ENCODE peak calls at places on chromosome 14, in eight cellular contexts. One of them, this sample, is unnamed.

GRCh38 chr14:86794689-86795088 is 1198.3 kb downstream of the GALC start:
- DNase-seq in sigmoid colon: no peak
- DNase-seq in tibial nerve: no peak
- DNase-seq in HCT116: no peak
- DNase-seq in ovary: no peak
- DNase-seq in heart left ventricle: no peak
- DNase-seq in lower leg skin: no peak
- DNase-seq in K562: no peak
- DNase-seq in this sample: no peak

GRCh38 chr14:32382704-32383103 is 53.6 kb downstream of the AKAP6 start:
- DNase-seq in sigmoid colon: no peak
- DNase-seq in K562: no peak
- DNase-seq in HCT116: no peak
- DNase-seq in ovary: no peak
- DNase-seq in lower leg skin: no peak
- DNase-seq in heart left ventricle: peak; percentile 20
- DNase-seq in tibial nerve: no peak
- DNase-seq in this sample: no peak

GRCh38 chr14:51834218-51834617 is 26.2 kb upstream of the GNG2 start:
- DNase-seq in heart left ventricle: no peak
- DNase-seq in sigmoid colon: no peak
- DNase-seq in HCT116: no peak
- DNase-seq in K562: no peak
- DNase-seq in lower leg skin: no peak
- DNase-seq in ovary: no peak
- DNase-seq in tibial nerve: no peak
- DNase-seq in this sample: no peak

GRCh38 chr14:104428333-104428851 is 151.2 kb upstream of the C14orf180 start:
- DNase-seq in ovary: no peak
- DNase-seq in sigmoid colon: no peak
- DNase-seq in heart left ventricle: no peak
- DNase-seq in K562: no peak
- DNase-seq in tibial nerve: no peak
- DNase-seq in lower leg skin: no peak
- DNase-seq in HCT116: no peak
- DNase-seq in this sample: no peak

GRCh38 chr14:67137744-67138371 is 51.4 kb upstream of the GARIN2 start:
- DNase-seq in HCT116: no peak
- DNase-seq in ovary: no peak
- DNase-seq in lower leg skin: no peak
- DNase-seq in tibial nerve: no peak
- DNase-seq in sigmoid colon: no peak
- DNase-seq in K562: peak; percentile 26
- DNase-seq in heart left ventricle: no peak
- DNase-seq in this sample: peak; percentile 8

GRCh38 chr14:95044463-95045254 is 112.7 kb downstream of the DICER1 start:
- DNase-seq in heart left ventricle: no peak
- DNase-seq in K562: peak; percentile 13
- DNase-seq in sigmoid colon: peak; percentile 58
- DNase-seq in lower leg skin: no peak
- DNase-seq in tibial nerve: no peak
- DNase-seq in HCT116: no peak
- DNase-seq in ovary: peak; percentile 15
- DNase-seq in this sample: no peak

GRCh38 chr14:74514471-74514932 is 20.9 kb downstream of the ISCA2 start:
- DNase-seq in K562: no peak
- DNase-seq in HCT116: no peak
- DNase-seq in sigmoid colon: peak; percentile 70
- DNase-seq in tibial nerve: peak; percentile 43
- DNase-seq in heart left ventricle: peak; percentile 35
- DNase-seq in ovary: peak; percentile 47
- DNase-seq in lower leg skin: no peak
- DNase-seq in this sample: no peak

GRCh38 chr14:87975636-87976035 is 17.3 kb downstream of the GALC start:
- DNase-seq in heart left ventricle: no peak
- DNase-seq in lower leg skin: no peak
- DNase-seq in HCT116: no peak
- DNase-seq in ovary: no peak
- DNase-seq in K562: no peak
- DNase-seq in tibial nerve: no peak
- DNase-seq in sigmoid colon: no peak
- DNase-seq in this sample: no peak

GRCh38 chr14:66330916-66331315 is 155.3 kb upstream of the CCDC196 start:
- DNase-seq in sigmoid colon: no peak
- DNase-seq in HCT116: no peak
- DNase-seq in ovary: no peak
- DNase-seq in lower leg skin: no peak
- DNase-seq in tibial nerve: no peak
- DNase-seq in K562: no peak
- DNase-seq in heart left ventricle: no peak
- DNase-seq in this sample: no peak

GRCh38 chr14:95097385-95097784 is 59.9 kb downstream of the DICER1 start:
- DNase-seq in lower leg skin: no peak
- DNase-seq in ovary: no peak
- DNase-seq in tibial nerve: no peak
- DNase-seq in sigmoid colon: no peak
- DNase-seq in HCT116: no peak
- DNase-seq in K562: no peak
- DNase-seq in heart left ventricle: no peak
- DNase-seq in this sample: no peak

GRCh38 chr14:55781046-55781445 is 201.0 kb downstream of the KTN1 start:
- DNase-seq in lower leg skin: no peak
- DNase-seq in heart left ventricle: no peak
- DNase-seq in K562: peak; percentile 28
- DNase-seq in tibial nerve: no peak
- DNase-seq in ovary: no peak
- DNase-seq in sigmoid colon: no peak
- DNase-seq in HCT116: no peak
- DNase-seq in this sample: no peak

GRCh38 chr14:71228711-71229110 is 321.5 kb downstream of the PCNX1 start:
- DNase-seq in K562: no peak
- DNase-seq in HCT116: no peak
- DNase-seq in tibial nerve: no peak
- DNase-seq in lower leg skin: no peak
- DNase-seq in sigmoid colon: no peak
- DNase-seq in heart left ventricle: no peak
- DNase-seq in ovary: no peak
- DNase-seq in this sample: no peak

GRCh38 chr14:61553730-61554641 is 141.3 kb upstream of the HIF1A start:
- DNase-seq in HCT116: no peak
- DNase-seq in K562: no peak
- DNase-seq in ovary: no peak
- DNase-seq in sigmoid colon: no peak
- DNase-seq in heart left ventricle: no peak
- DNase-seq in tibial nerve: peak; percentile 61
- DNase-seq in lower leg skin: peak; percentile 62
- DNase-seq in this sample: no peak

GRCh38 chr14:35201066-35201465 is 78.7 kb downstream of the PRORP start:
- DNase-seq in sigmoid colon: no peak
- DNase-seq in heart left ventricle: no peak
- DNase-seq in HCT116: no peak
- DNase-seq in lower leg skin: no peak
- DNase-seq in K562: no peak
- DNase-seq in ovary: no peak
- DNase-seq in tibial nerve: no peak
- DNase-seq in this sample: no peak

GRCh38 chr14:43356984-43357545 is 1150.0 kb downstream of the FSCB start:
- DNase-seq in K562: no peak
- DNase-seq in HCT116: no peak
- DNase-seq in tibial nerve: no peak
- DNase-seq in sigmoid colon: no peak
- DNase-seq in lower leg skin: no peak
- DNase-seq in heart left ventricle: no peak
- DNase-seq in ovary: no peak
- DNase-seq in this sample: no peak

GRCh38 chr14:93892923-93893549 is 34.1 kb upstream of the FAM181A start:
- DNase-seq in ovary: peak; percentile 82
- DNase-seq in HCT116: peak; percentile 35
- DNase-seq in K562: peak; percentile 47
- DNase-seq in tibial nerve: peak; percentile 84
- DNase-seq in heart left ventricle: peak; percentile 63
- DNase-seq in sigmoid colon: peak; percentile 90
- DNase-seq in lower leg skin: peak; percentile 60
- DNase-seq in this sample: peak; percentile 31

GRCh38 chr14:79890527-79890926 is 320.8 kb downstream of the DIO2 start:
- DNase-seq in tibial nerve: no peak
- DNase-seq in K562: no peak
- DNase-seq in ovary: no peak
- DNase-seq in lower leg skin: no peak
- DNase-seq in heart left ventricle: no peak
- DNase-seq in HCT116: no peak
- DNase-seq in sigmoid colon: no peak
- DNase-seq in this sample: no peak
- TF ChIP-seq POLR2A in tibial nerve: no peak
- TF ChIP-seq POLR2A in K562: no peak
- TF ChIP-seq POLR2A in ovary: no peak
- TF ChIP-seq POLR2A in lower leg skin: no peak
- TF ChIP-seq POLR2A in heart left ventricle: no peak
- TF ChIP-seq POLR2A in HCT116: no peak
- TF ChIP-seq POLR2A in sigmoid colon: no peak
- TF ChIP-seq POLR2A in this sample: no peak

GRCh38 chr14:24145219-24145618 is 1.2 kb downstream of the PSME2 start:
- DNase-seq in tibial nerve: no peak
- DNase-seq in heart left ventricle: no peak
- DNase-seq in HCT116: no peak
- DNase-seq in K562: no peak
- DNase-seq in lower leg skin: no peak
- DNase-seq in ovary: no peak
- DNase-seq in sigmoid colon: no peak
- DNase-seq in this sample: no peak

GRCh38 chr14:24144451-24144850 is 2.0 kb downstream of the PSME2 start:
- DNase-seq in heart left ventricle: no peak
- DNase-seq in sigmoid colon: no peak
- DNase-seq in K562: no peak
- DNase-seq in ovary: no peak
- DNase-seq in tibial nerve: no peak
- DNase-seq in lower leg skin: no peak
- DNase-seq in HCT116: no peak
- DNase-seq in this sample: no peak

GRCh38 chr14:24145700-24146621 is at the start of gene PSME2:
- DNase-seq in tibial nerve: no peak
- DNase-seq in lower leg skin: no peak
- DNase-seq in sigmoid colon: no peak
- DNase-seq in HCT116: no peak
- DNase-seq in ovary: no peak
- DNase-seq in heart left ventricle: no peak
- DNase-seq in K562: no peak
- DNase-seq in this sample: no peak

GRCh38 chr14:24141030-24141880 is at the start of gene EMC9:
- DNase-seq in lower leg skin: peak; percentile 100
- DNase-seq in HCT116: peak; percentile 99
- DNase-seq in sigmoid colon: peak; percentile 100
- DNase-seq in heart left ventricle: peak; percentile 100
- DNase-seq in tibial nerve: peak; percentile 100
- DNase-seq in ovary: peak; percentile 100
- DNase-seq in K562: peak; percentile 96
- DNase-seq in this sample: peak; percentile 99

DNA sequence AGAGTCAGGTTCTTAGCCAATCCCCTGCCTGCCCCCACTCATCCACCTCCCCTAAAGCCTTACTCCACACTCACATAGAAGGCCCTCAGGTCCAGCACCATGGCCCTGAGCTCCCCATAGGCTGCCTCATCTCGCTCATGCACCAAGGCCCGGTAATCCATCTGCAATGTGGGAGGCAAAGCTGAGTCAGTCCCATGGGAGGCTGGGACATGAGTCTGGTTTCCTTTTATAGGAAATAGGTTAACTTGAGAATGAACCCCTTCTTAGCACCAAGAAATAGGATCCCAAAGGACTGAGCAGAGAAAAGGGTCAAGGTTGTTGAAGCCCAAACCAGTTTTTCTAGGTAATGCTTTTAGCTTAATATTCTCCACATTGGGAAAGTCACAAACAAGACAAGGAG is 2.1 kb upstream of the EMC9 start:
- DNase-seq in tibial nerve: no peak
- DNase-seq in sigmoid colon: no peak
- DNase-seq in heart left ventricle: no peak
- DNase-seq in K562: no peak
- DNase-seq in HCT116: no peak
- DNase-seq in lower leg skin: no peak
- DNase-seq in ovary: no peak
- DNase-seq in this sample: no peak
- TF ChIP-seq POLR2A in tibial nerve: no peak
- TF ChIP-seq POLR2A in sigmoid colon: no peak
- TF ChIP-seq POLR2A in heart left ventricle: no peak
- TF ChIP-seq POLR2A in K562: no peak
- TF ChIP-seq POLR2A in HCT116: no peak
- TF ChIP-seq POLR2A in lower leg skin: no peak
- TF ChIP-seq POLR2A in ovary: no peak
- TF ChIP-seq POLR2A in this sample: no peak

DNA sequence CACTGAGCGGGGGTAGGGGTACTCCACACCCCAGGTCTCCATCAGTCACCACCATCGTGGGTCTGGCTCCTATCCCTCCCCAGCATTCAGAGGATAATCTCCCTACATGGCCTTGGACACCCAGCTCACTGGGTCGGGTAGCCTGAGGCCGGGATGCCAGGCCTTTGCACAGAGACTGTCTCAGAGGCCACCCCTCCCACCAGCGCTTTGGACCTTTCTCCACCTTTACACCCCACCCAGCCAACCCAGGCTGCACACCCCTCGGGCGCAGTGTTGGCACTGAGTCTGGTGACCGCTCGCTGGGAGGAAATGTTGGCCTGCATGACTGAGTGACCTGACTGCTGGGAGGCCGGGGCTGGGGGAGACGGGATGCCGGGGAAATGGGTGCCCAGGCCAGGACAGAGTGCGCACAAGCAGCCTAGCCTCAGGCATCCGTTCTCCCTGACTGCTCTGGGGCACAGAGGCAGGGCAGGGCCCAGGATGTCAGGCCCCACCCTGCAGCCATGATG is 10.6 kb upstream of the LBHD2 start:
- DNase-seq in lower leg skin: no peak
- DNase-seq in ovary: no peak
- DNase-seq in HCT116: no peak
- DNase-seq in sigmoid colon: peak; percentile 66
- DNase-seq in K562: no peak
- DNase-seq in heart left ventricle: no peak
- DNase-seq in tibial nerve: no peak
- DNase-seq in this sample: no peak
- TF ChIP-seq POLR2A in lower leg skin: no peak
- TF ChIP-seq POLR2A in ovary: no peak
- TF ChIP-seq POLR2A in HCT116: no peak
- TF ChIP-seq POLR2A in sigmoid colon: no peak
- TF ChIP-seq POLR2A in K562: no peak
- TF ChIP-seq POLR2A in heart left ventricle: no peak
- TF ChIP-seq POLR2A in tibial nerve: no peak
- TF ChIP-seq POLR2A in this sample: no peak

GRCh38 chr14:92748259-92749016 is at the start of gene LGMN:
- DNase-seq in lower leg skin: peak; percentile 95
- DNase-seq in K562: peak; percentile 58
- DNase-seq in HCT116: peak; percentile 88
- DNase-seq in sigmoid colon: peak; percentile 99
- DNase-seq in heart left ventricle: peak; percentile 98
- DNase-seq in ovary: peak; percentile 95
- DNase-seq in tibial nerve: peak; percentile 93
- DNase-seq in this sample: peak; percentile 23
- TF ChIP-seq POLR2A in lower leg skin: peak; percentile 92
- TF ChIP-seq POLR2A in K562: no peak
- TF ChIP-seq POLR2A in HCT116: peak; percentile 92
- TF ChIP-seq POLR2A in sigmoid colon: peak; percentile 95
- TF ChIP-seq POLR2A in heart left ventricle: peak; percentile 100
- TF ChIP-seq POLR2A in ovary: peak; percentile 91
- TF ChIP-seq POLR2A in tibial nerve: peak; percentile 98
- TF ChIP-seq POLR2A in this sample: no peak